ENCODE peak calls at places on chromosomes 4 and X, in five cellular contexts. Y, M, E, U and T are unnamed samples.

GRCh38 chr4:94588900-94589693 is 137.4 kb downstream of the PDLIM5 start:
- DNase-seq in E (no peak), Y (no peak), U (no peak), M (peak; percentile 34), T (no peak)

GRCh38 chr4:105637409-105638258 is 70.9 kb downstream of the INTS12 start:
- DNase-seq in Y (peak; percentile 52), E (peak; percentile 12), U (no peak), M (peak; percentile 44), T (no peak)

GRCh38 chr4:97938141-97938540 is 205.1 kb downstream of the STPG2 start:
- DNase-seq in Y (no peak), E (no peak), M (no peak), U (no peak), T (no peak)

GRCh38 chr4:9765091-9765490 is 16.3 kb upstream of the DRD5 start:
- DNase-seq in U (no peak), Y (no peak), E (no peak), M (no peak), T (no peak)

GRCh38 chr4:134365852-134366251 is 164.3 kb upstream of the PABPC4L start:
- DNase-seq in Y (no peak), E (no peak), U (no peak), M (peak; percentile 48), T (no peak)

GRCh38 chr4:189033801-189034347 is 894.6 kb downstream of the TRIML1 start:
- DNase-seq in M (no peak), E (no peak), U (no peak), Y (no peak), T (no peak)

GRCh38 chr4:78776729-78777555 is 792 bp downstream of the BMP2K start:
- DNase-seq in Y (peak; percentile 20), M (peak; percentile 68), U (no peak), E (peak; percentile 59), T (no peak)

GRCh38 chr4:145182212-145182611 is 1.8 kb upstream of the OTUD4 start:
- DNase-seq in M (no peak), Y (no peak), E (no peak), U (no peak), T (no peak)

GRCh38 chr4:8710416-8710815 is 117.9 kb downstream of the CPZ start:
- DNase-seq in E (no peak), Y (peak; percentile 5), U (no peak), M (no peak), T (no peak)

GRCh38 chrX:40175416-40176255 is 77.9 kb upstream of the BCOR start:
- DNase-seq in Y (peak; percentile 50), E (peak; percentile 86), M (peak; percentile 57), U (no peak), T (no peak)

GRCh38 chr4:58688603-58689002 is 1578.4 kb upstream of the IGFBP7 start:
- DNase-seq in Y (no peak), E (no peak), M (no peak), U (no peak), T (no peak)

GRCh38 chr4:84032372-84032771 is 466.7 kb downstream of the NKX6-1 start:
- DNase-seq in Y (no peak), E (no peak), M (no peak), U (no peak), T (no peak)

GRCh38 chrX:1487401-1487800 is 34.7 kb upstream of the ASMTL start:
- DNase-seq in M (no peak), Y (no peak), U (no peak), E (peak; percentile 4), T (no peak)

GRCh38 chr4:24578364-24578763 is 6.0 kb downstream of the DHX15 start:
- DNase-seq in U (no peak), M (no peak), E (no peak), Y (no peak), T (no peak)

GRCh38 chr4:24583451-24584174 is 741 bp downstream of the DHX15 start:
- DNase-seq in U (peak; percentile 12), Y (peak; percentile 43), M (peak; percentile 56), E (peak; percentile 71), T (no peak)

GRCh38 chr4:24584175-24584850 is at the start of gene DHX15:
- DNase-seq in U (peak; percentile 85), M (peak; percentile 97), Y (peak; percentile 95), E (peak; percentile 95), T (peak; percentile 85)

GRCh38 chr4:24582235-24582863 is 2.0 kb downstream of the DHX15 start:
- DNase-seq in M (no peak), Y (no peak), U (no peak), E (no peak), T (no peak)
- H3K36me3 ChIP-seq in M (no peaks in the 10 kb centered on the region), Y (no peaks in the 10 kb centered on the region), U (no peaks in the 10 kb centered on the region), E (peaks cover 57% of the 10 kb centered on the region), T (no peaks in the 10 kb centered on the region)

GRCh38 chr4:186593587-186593973 is 38.2 kb upstream of the MTNR1A start:
- DNase-seq in E (no peak), U (no peak), Y (no peak), M (no peak), T (no peak)
- H3K36me3 ChIP-seq in E (no peaks in the 10 kb centered on the region), U (peaks cover 54% of the 10 kb centered on the region), Y (no peaks in the 10 kb centered on the region), M (peaks cover 22% of the 10 kb centered on the region), T (peaks cover 2% of the 10 kb centered on the region)

GRCh38 chr4:44704673-44705072 is 21.7 kb downstream of the GNPDA2 start:
- DNase-seq in Y (no peak), E (no peak), U (no peak), M (no peak), T (no peak)

GRCh38 chr4:44701037-44701436 is 22.8 kb downstream of the GUF1 start:
- DNase-seq in Y (no peak), E (no peak), M (no peak), U (no peak), T (no peak)

DNA sequence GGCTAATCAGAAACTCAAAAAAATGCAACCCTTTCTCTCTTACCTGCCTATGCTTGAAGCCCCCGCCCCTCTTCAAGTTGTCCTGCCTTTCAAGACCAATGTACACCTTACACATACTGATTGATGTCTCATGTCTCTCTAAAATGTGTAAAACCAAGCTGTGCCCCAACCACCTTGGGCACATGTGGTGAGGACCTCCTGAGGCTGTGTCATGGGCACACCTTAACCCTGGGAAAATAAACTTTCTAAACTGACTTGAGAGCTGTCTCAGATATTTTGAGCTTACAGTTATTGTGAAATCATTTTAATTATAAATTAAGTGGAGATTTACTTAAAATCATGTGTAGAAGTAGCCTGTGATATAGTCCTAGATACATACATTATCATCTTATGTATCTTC is 22.2 kb downstream of the GUF1 start:
- DNase-seq in U (no peak), M (no peak), E (no peak), Y (no peak), T (no peak)
- H3K36me3 ChIP-seq in U (peaks cover 40% of the 10 kb centered on the region), M (peaks cover 7% of the 10 kb centered on the region), E (peaks cover 82% of the 10 kb centered on the region), Y (peaks cover 74% of the 10 kb centered on the region), T (no peaks in the 10 kb centered on the region)

DNA sequence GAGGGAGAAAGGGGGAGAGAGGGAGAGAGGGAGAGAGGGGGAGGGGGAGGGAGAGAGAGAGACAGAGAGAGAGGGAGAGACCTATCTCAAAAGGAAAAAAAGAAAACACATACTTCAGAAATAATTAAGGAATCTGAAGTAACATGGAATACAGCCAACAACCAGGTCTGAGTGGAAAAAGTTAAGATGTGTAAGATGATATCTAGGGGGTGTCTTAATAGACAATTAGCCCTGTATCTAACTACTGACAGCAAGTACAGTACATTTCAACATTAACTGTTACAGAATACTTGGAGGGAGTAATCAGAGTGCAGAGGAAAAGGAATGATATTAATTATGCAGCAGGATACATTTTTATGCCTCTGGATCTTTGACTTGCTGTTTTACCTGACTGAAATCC is 22.4 kb downstream of the NUP54 start:
- DNase-seq in M (peak; percentile 1), Y (no peak), E (no peak), U (no peak), T (no peak)
- H3K36me3 ChIP-seq in M (peaks cover 1% of the 10 kb centered on the region), Y (peaks cover 24% of the 10 kb centered on the region), E (peaks cover 78% of the 10 kb centered on the region), U (peaks cover 56% of the 10 kb centered on the region), T (no peaks in the 10 kb centered on the region)

DNA sequence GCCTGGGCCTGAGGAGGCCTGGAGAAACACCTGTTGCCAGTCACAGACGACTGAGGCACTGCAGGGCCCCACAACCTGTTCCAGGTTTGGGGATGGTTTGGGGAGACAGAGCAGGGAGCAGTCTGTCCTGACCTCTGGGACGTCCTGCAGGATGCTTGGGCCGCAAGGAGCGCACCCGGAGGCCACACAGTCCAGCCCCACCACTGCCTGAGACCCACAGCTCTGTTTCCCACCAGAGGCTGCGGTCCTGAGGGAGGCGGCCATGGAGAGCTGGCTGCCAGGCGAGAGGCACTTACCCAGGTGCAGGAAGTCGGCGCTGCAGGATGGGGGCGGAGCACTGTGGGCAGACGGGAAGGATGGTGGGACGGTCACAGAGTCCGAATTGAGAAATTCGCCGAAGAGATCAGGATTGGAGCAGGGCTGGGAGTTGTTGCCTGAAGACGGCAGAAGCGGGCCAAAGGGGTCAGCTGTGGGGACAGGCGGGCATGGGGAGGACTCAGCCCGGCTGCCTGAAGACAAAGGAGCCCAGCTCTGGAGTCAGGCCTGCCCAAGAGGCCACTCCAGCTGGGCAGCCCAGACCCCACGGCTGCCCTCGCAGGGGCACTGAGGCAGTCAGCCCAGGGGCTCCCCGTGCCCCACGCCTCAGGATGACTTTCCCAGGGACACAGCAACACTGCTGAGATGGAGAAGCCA is 40.3 kb upstream of the CPLX1 start:
- DNase-seq in U (no peak), M (no peak), E (no peak), Y (no peak), T (no peak)
- H3K36me3 ChIP-seq in U (peaks cover 91% of the 10 kb centered on the region), M (peaks cover 41% of the 10 kb centered on the region), E (peaks cover 97% of the 10 kb centered on the region), Y (peaks cover 94% of the 10 kb centered on the region), T (no peaks in the 10 kb centered on the region)

DNA sequence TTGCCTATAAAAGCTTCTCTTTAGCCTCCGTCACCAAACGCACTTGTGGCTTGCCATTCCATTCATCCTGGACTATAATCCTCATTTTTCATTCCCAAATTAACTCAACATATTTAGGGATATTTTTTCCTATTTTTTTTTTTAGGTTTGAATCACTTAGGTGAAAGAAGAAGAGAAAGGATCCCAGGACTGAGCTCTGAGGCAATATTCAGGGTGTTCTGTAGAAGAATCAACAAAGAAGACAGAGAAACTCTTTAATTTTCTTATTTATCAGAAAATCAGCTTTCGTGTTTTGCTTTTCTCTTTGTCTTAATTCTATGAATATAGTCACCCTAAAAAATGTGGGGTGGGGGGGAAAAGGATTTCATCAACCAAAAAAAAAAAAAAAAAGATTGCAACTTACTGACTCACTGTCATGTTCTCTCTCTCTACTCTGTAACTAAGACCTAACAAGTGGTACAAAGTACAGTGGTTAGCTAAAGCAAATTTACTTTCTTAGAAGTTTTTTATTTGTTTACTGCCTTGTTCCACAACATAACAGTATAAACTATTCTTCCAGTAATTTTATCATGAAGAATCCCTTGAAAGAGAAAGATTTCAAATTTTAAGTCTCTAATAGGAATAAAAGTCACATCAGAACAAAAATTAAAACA is 272.0 kb downstream of the DHX15 start:
- DNase-seq in Y (no peak), U (no peak), M (no peak), E (no peak), T (no peak)
- H3K36me3 ChIP-seq in Y (no peaks in the 10 kb centered on the region), U (no peaks in the 10 kb centered on the region), M (no peaks in the 10 kb centered on the region), E (no peaks in the 10 kb centered on the region), T (no peaks in the 10 kb centered on the region)

GRCh38 chr4:14165253-14165942 is 537.9 kb upstream of the BOD1L1 start:
- DNase-seq in E (no peak), Y (peak; percentile 17), M (no peak), U (no peak), T (no peak)

GRCh38 chr4:14168919-14169318 is 541.4 kb upstream of the BOD1L1 start:
- DNase-seq in M (peak; percentile 85), U (no peak), Y (peak; percentile 24), E (no peak), T (peak; percentile 88)

GRCh38 chr4:14167876-14168510 is 540.5 kb upstream of the BOD1L1 start:
- DNase-seq in U (no peak), M (peak; percentile 23), Y (no peak), E (no peak), T (no peak)

DNA sequence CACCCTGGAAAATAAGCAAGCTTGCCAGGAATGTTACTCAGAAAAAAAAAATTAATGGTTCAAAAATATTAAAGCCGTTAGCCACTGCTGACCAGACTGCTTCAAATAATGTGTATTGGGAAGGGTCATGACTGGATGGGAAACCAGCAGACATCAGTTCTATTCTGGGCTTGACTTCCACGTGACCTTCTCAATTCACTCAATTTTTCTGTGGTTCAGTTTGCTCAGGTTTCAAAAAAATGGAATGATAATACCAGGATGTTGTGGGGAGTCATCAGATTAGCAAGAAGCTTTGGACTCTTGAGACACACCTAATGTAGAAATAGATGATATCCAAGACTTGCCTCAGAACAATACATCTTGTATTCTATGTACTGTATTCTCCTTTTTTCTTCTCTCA is 541.9 kb upstream of the BOD1L1 start:
- DNase-seq in Y (no peak), U (no peak), M (peak; percentile 62), E (no peak), T (no peak)
- H3K36me3 ChIP-seq in Y (no peaks in the 10 kb centered on the region), U (no peaks in the 10 kb centered on the region), M (no peaks in the 10 kb centered on the region), E (no peaks in the 10 kb centered on the region), T (no peaks in the 10 kb centered on the region)